ENCODE peak calls at places on chromosomes 6 and 20, in five cellular contexts. M is H1, G is endodermal cell, N is DND-41, Z is body of pancreas. D is an unnamed sample.

GRCh38 chr6:46990031-46990644 is 52.0 kb downstream of the ADGRF1 start:
- DNase-seq in Z (no peak), M (no peak), G (no peak), N (no peak), D (no peak)

GRCh38 chr20:1734269-1734858 is 76.8 kb upstream of the SIRPG start:
- DNase-seq in Z (no peak), G (no peak), N (peak; percentile 27), M (no peak), D (peak; percentile 48)

GRCh38 chr20:63750807-63751470 is 11.4 kb downstream of the SLC2A4RG start:
- DNase-seq in G (peak; percentile 67), M (no peak), N (peak; percentile 75), Z (no peak), D (peak; percentile 73)

GRCh38 chr6:45717027-45717426 is 298.6 kb downstream of the CLIC5 start:
- DNase-seq in N (no peak), M (no peak), G (no peak), Z (no peak), D (no peak)

GRCh38 chr20:19120569-19120968 is 91.9 kb upstream of the SLC24A3 start:
- DNase-seq in Z (no peak), N (no peak), G (no peak), M (no peak), D (no peak)

GRCh38 chr6:168272379-168273011 is 47.1 kb downstream of the DACT2 start:
- DNase-seq in N (no peak), Z (no peak), M (no peak), G (peak; percentile 86), D (no peak)

GRCh38 chr6:43506667-43507471 is 3.3 kb downstream of the LRRC73 start:
- DNase-seq in M (peak; percentile 94), Z (peak; percentile 83), N (peak; percentile 79), G (peak; percentile 94), D (peak; percentile 77)

GRCh38 chr20:57625978-57626377 is 5.8 kb upstream of the ZBP1 start:
- DNase-seq in Z (no peak), G (no peak), M (no peak), N (no peak), D (no peak)

GRCh38 chr6:42520786-42521607 is 42.8 kb upstream of the UBR2 start:
- DNase-seq in G (no peak), N (no peak), M (no peak), Z (no peak), D (no peak)

GRCh38 chr6:106290032-106290431 is 35.5 kb downstream of the ATG5 start:
- DNase-seq in Z (no peak), G (no peak), M (no peak), N (no peak), D (no peak)

GRCh38 chr6:17932362-17932852 is 55.0 kb downstream of the KIF13A start:
- DNase-seq in G (no peak), Z (peak; percentile 39), N (no peak), M (no peak), D (no peak)

GRCh38 chr20:32820000-32820697 is 395 bp downstream of the MAPRE1 start:
- DNase-seq in G (peak; percentile 95), M (peak; percentile 93), Z (peak; percentile 78), N (peak; percentile 92), D (peak; percentile 93)

GRCh38 chr6:83138118-83138722 is 54.8 kb downstream of the PGM3 start:
- DNase-seq in M (no peak), G (no peak), N (no peak), Z (no peak), D (no peak)

GRCh38 chr6:11085758-11086435 is 7.7 kb upstream of the SMIM13 start:
- DNase-seq in G (no peak), N (no peak), Z (no peak), M (no peak), D (no peak)

GRCh38 chr6:44966449-44967091 is 361.6 kb upstream of the RUNX2 start:
- DNase-seq in N (no peak), G (no peak), M (no peak), Z (no peak), D (no peak)

GRCh38 chr6:46490425-46491200 is 636 bp downstream of the RCAN2 start:
- DNase-seq in N (no peak), M (peak; percentile 82), G (peak; percentile 90), Z (peak; percentile 54), D (no peak)

GRCh38 chr20:23118766-23119165 is 32.6 kb upstream of the CD93 start:
- DNase-seq in G (no peak), M (no peak), N (no peak), Z (no peak), D (no peak)

GRCh38 chr6:45625191-45625664 is 247.5 kb upstream of the SUPT3H start:
- DNase-seq in M (peak; percentile 17), G (no peak), N (no peak), Z (no peak), D (no peak)

GRCh38 chr6:158208226-158208807 is 40.2 kb downstream of the GTF2H5 start:
- DNase-seq in G (no peak), N (no peak), M (no peak), Z (no peak), D (no peak)

GRCh38 chr20:43205699-43206098 is 16.0 kb upstream of the PTPRT start:
- DNase-seq in Z (no peak), M (no peak), G (no peak), N (no peak), D (no peak)

GRCh38 chr6:151958332-151958731 is 150.8 kb downstream of the ESR1 start:
- DNase-seq in M (no peak), G (no peak), N (no peak), Z (no peak), D (no peak)

GRCh38 chr6:127917766-127918165 is 16.9 kb upstream of the THEMIS start:
- DNase-seq in M (no peak), G (no peak), Z (no peak), N (no peak), D (no peak)

GRCh38 chr6:155185544-155185943 is 78.3 kb upstream of the CLDN20 start:
- DNase-seq in N (no peak), M (peak; percentile 63), Z (peak; percentile 8), G (peak; percentile 89), D (no peak)

GRCh38 chr6:122365775-122366403 is 33.6 kb upstream of the HSF2 start:
- DNase-seq in M (no peak), G (no peak), Z (no peak), N (no peak), D (no peak)

GRCh38 chr6:26187981-26188635 is 100.9 kb downstream of the HFE start:
- DNase-seq in M (no peak), Z (peak; percentile 26), G (peak; percentile 83), N (no peak), D (no peak)

GRCh38 chr6:126890055-126890454 is 228.4 kb upstream of the RSPO3 start:
- DNase-seq in M (no peak), G (no peak), Z (peak; percentile 8), N (no peak), D (no peak)

GRCh38 chr6:38187285-38187684 is 367.8 kb downstream of the ZFAND3 start:
- DNase-seq in Z (no peak), M (no peak), G (peak; percentile 67), N (no peak), D (no peak)

GRCh38 chr6:146189131-146189530 is 160.3 kb downstream of the GRM1 start:
- DNase-seq in Z (no peak), G (no peak), M (no peak), N (no peak), D (no peak)

GRCh38 chr6:40286027-40286426 is 301.1 kb downstream of the LRFN2 start:
- DNase-seq in N (no peak), M (no peak), Z (peak; percentile 12), G (peak; percentile 84), D (no peak)

GRCh38 chr6:7467007-7467897 is 74.2 kb upstream of the DSP start:
- DNase-seq in M (peak; percentile 8), G (no peak), Z (peak; percentile 45), N (no peak), D (no peak)

GRCh38 chr6:4300917-4301316 is 165.5 kb upstream of the ECI2 start:
- DNase-seq in Z (no peak), G (no peak), M (no peak), N (no peak), D (no peak)

GRCh38 chr20:48025061-48025515 is 239.8 kb upstream of the SULF2 start:
- DNase-seq in Z (peak; percentile 11), G (peak; percentile 81), M (peak; percentile 51), N (no peak), D (no peak)

GRCh38 chr6:29005183-29005885 is at the start of gene ZNF311:
- DNase-seq in N (no peak), G (no peak), Z (peak; percentile 64), M (no peak), D (peak; percentile 35)

GRCh38 chr6:31655349-31656237 is at the start of gene APOM:
- DNase-seq in N (no peak), Z (no peak), M (no peak), G (no peak), D (no peak)
- H3K4me1 ChIP-seq in N (peaks cover 54% of the 10 kb centered on the region), Z (peaks cover 51% of the 10 kb centered on the region), M (peaks cover 3% of the 10 kb centered on the region), G (peaks cover 13% of the 10 kb centered on the region), D (peaks cover 39% of the 10 kb centered on the region)

DNA sequence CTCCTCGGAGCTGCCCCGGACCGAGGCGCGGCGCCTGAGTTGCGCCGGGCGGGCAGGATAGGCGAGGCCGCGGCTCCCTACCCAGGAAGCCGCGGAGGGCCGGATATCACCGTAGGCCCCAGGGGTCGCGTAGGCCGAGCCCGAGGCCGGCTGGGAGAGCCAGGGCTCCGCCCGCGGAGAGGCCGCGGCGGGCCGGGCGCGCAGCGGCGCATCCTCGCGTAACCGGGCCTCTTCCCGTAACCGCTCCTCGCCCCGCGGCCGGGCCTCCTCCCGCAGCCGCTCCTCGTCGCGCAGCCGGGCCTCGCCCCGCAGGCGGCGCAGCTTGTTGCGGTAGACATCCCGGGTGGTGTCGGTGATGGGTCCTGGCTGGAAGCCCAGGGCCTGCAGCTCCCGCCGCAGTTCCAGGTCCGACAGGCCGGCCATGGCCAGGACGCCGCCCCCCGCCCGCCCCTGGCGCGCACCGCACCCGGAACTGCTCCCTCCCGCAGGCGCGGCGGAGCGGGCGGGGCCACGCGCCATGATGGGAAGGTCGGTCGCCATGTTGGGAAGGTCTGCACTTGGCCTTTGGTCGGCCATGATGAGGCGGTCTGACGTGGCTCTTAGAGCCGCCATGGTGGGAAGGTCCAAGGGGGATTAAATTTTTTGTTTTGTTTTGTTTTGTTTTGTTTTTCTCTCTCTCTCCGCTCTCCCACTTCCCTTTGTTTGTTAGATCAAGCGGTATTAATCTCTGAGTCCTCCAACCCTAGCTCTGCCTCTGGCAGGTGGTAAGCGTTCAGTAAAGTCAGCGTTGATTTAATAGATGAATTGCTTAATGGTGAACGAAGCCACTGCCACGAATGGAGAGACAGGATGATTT is at the start of gene LEMD2:
- DNase-seq in N (peak; percentile 94), G (peak; percentile 98), Z (peak; percentile 93), M (peak; percentile 95), D (peak; percentile 94)
- H3K4me1 ChIP-seq in N (peaks cover 35% of the 10 kb centered on the region), G (peaks cover 19% of the 10 kb centered on the region), Z (peaks cover 38% of the 10 kb centered on the region), M (peaks cover 37% of the 10 kb centered on the region), D (peaks cover 37% of the 10 kb centered on the region)

GRCh38 chr6:12939314-12939713 is 222.7 kb downstream of the PHACTR1 start:
- DNase-seq in G (no peak), M (no peak), Z (no peak), N (no peak), D (no peak)
- H3K4me1 ChIP-seq in G (no peaks in the 10 kb centered on the region), M (no peaks in the 10 kb centered on the region), Z (no peaks in the 10 kb centered on the region), N (no peaks in the 10 kb centered on the region), D (no peaks in the 10 kb centered on the region)

DNA sequence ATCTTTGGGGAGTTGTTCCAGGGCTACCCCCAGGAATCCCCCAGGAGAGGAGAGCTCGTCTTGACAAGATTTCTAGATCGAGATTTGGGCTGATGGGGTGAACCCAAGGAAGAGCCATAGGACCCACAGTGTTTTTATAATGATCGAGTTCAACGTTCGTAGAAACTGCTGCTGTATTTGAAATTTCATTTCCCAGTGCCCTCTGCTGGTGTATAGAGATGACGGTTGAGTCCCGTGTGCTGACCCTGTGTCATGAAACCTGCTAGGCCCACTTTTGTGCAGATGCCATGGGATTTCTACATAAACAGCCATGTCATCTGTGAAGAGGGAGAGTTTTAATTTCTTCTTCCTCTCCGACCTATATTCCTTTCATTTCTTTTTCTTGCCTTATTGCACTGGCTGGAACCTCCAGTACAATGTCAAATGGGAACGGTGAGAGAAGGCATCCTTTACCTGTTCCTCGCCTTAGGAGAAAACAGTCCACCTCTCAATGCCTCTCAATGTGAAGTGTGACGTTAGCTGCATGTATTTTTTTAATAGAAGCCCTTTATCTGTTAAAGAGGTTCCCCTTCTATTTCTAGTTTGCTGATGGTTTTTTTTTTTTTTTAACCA is 28.6 kb upstream of the NTSR1 start:
- DNase-seq in Z (no peak), M (no peak), N (no peak), G (no peak), D (no peak)
- H3K4me1 ChIP-seq in Z (no peaks in the 10 kb centered on the region), M (no peaks in the 10 kb centered on the region), N (peaks cover 3% of the 10 kb centered on the region), G (no peaks in the 10 kb centered on the region), D (no peaks in the 10 kb centered on the region)

D was measured in naive thymus-derived CD4-positive, alpha-beta T cell.